ENCODE peak calls at places on chromosomes 7 and 10, in four cellular contexts. Y is stimulated activated effector memory CD8-positive, alpha-beta T cell treated with anti-CD3 and anti-CD28 coated beads, Interleukin-12 subunit alpha, Interleukin-12 subunit beta, amount 100 ng/mL, for 72 hours; H is dorsolateral prefrontal cortex; O is right atrium auricular region. D is an unnamed sample.

GRCh38 chr10:102831322-102832071 is 5.7 kb downstream of the CYP17A1 start:
- DNase-seq in Y (no peak), H (no peak), O (no peak), D (no peak)

GRCh38 chr10:85491652-85492051 is 874.9 kb downstream of the GRID1 start:
- DNase-seq in Y (no peak), H (no peak), O (no peak), D (no peak)

GRCh38 chr7:151837285-151838042 is 39.5 kb downstream of the PRKAG2 start:
- DNase-seq in Y (no peak), H (no peak), O (no peak), D (no peak)

GRCh38 chr10:31358688-31359330 is 39.8 kb downstream of the ZEB1 start:
- DNase-seq in Y (no peak), H (no peak), O (no peak), D (no peak)

GRCh38 chr10:92688927-92689662 is 660 bp upstream of the HHEX start:
- DNase-seq in Y (peak; percentile 68), H (no peak), O (no peak), D (no peak)

GRCh38 chr10:100186813-100187212 is 984 bp upstream of the ERLIN1 start:
- DNase-seq in Y (peak; percentile 54), H (no peak), O (no peak), D (no peak)

GRCh38 chr7:46755120-46756034 is 826.5 kb downstream of the TNS3 start:
- DNase-seq in Y (no peak), H (no peak), O (no peak), D (no peak)

GRCh38 chr10:23813687-23814086 is 374.8 kb downstream of the OTUD1 start:
- DNase-seq in Y (no peak), H (no peak), O (no peak), D (no peak)

GRCh38 chr7:129843365-129843898 is 109.3 kb downstream of the UBE2H start:
- DNase-seq in Y (no peak), H (no peak), O (no peak), D (no peak)

GRCh38 chr10:23106508-23106907 is 11.1 kb downstream of the MSRB2 start:
- DNase-seq in Y (no peak), H (no peak), O (no peak), D (no peak)

GRCh38 chr7:28488061-28488791 is 75.9 kb downstream of the CREB5 start:
- DNase-seq in Y (no peak), H (no peak), O (no peak), D (no peak)

GRCh38 chr10:71766717-71767419 is 6.5 kb downstream of the VSIR start:
- DNase-seq in Y (no peak), H (no peak), O (peak; percentile 94), D (no peak)

GRCh38 chr7:117375380-117375779 is 51.9 kb downstream of the ASZ1 start:
- DNase-seq in Y (no peak), H (no peak), O (no peak), D (no peak)

GRCh38 chr7:16794990-16795389 is 9.8 kb downstream of the AGR2 start:
- DNase-seq in Y (no peak), H (no peak), O (no peak), D (no peak)

GRCh38 chr7:156747718-156748117 is 107.1 kb downstream of the RNF32 start:
- DNase-seq in Y (no peak), H (no peak), O (no peak), D (no peak)

GRCh38 chr10:118220346-118220745 is 121.8 kb downstream of the FAM204A start:
- DNase-seq in Y (no peak), H (no peak), O (no peak), D (no peak)

GRCh38 chr10:29646238-29646902 is 11.6 kb upstream of the SVIL start:
- DNase-seq in Y (no peak), H (no peak), O (no peak), D (no peak)

GRCh38 chr10:63210611-63211196 is 77.6 kb downstream of the NRBF2 start:
- DNase-seq in Y (peak; percentile 70), H (no peak), O (no peak), D (no peak)

GRCh38 chr10:5555881-5556280 is 31.1 kb downstream of the CALML3 start:
- DNase-seq in Y (no peak), H (no peak), O (no peak), D (no peak)

GRCh38 chr10:36251068-36251467 is 609.0 kb upstream of the FZD8 start:
- DNase-seq in Y (no peak), H (no peak), O (no peak), D (no peak)

GRCh38 chr10:18100664-18101063 is 39.6 kb upstream of the CACNB2 start:
- DNase-seq in Y (no peak), H (no peak), O (no peak), D (no peak)

GRCh38 chr10:101967713-101968112 is 88.3 kb downstream of the ARMH3 start:
- DNase-seq in Y (no peak), H (no peak), O (no peak), D (no peak)

GRCh38 chr10:121572857-121573540 is 25.2 kb downstream of the FGFR2 start:
- DNase-seq in Y (no peak), H (no peak), O (no peak), D (no peak)

GRCh38 chr7:40826419-40827216 is 691.8 kb downstream of the SUGCT start:
- DNase-seq in Y (no peak), H (no peak), O (no peak), D (no peak)

GRCh38 chr7:135463905-135464304 is 46.0 kb downstream of the CNOT4 start:
- DNase-seq in Y (no peak), H (no peak), O (no peak), D (no peak)

GRCh38 chr7:6161463-6162330 is 110.7 kb downstream of the CYTH3 start:
- DNase-seq in Y (no peak), H (no peak), O (no peak), D (no peak)

GRCh38 chr10:92699518-92700272 is 9.9 kb downstream of the HHEX start:
- DNase-seq in Y (peak; percentile 57), H (no peak), O (no peak), D (no peak)

GRCh38 chr10:131093795-131094366 is 217.6 kb downstream of the TCERG1L start:
- DNase-seq in Y (no peak), H (no peak), O (no peak), D (no peak)

GRCh38 chr10:78868861-78869260 is 199.9 kb upstream of the ZMIZ1 start:
- DNase-seq in Y (no peak), H (no peak), O (no peak), D (no peak)

GRCh38 chr7:35801392-35802101 is 690 bp downstream of the SEPTIN7 start:
- DNase-seq in Y (peak; percentile 88), H (peak; percentile 71), O (peak; percentile 66), D (peak; percentile 78)

GRCh38 chr7:122412886-122413285 is 108.3 kb upstream of the FEZF1 start:
- DNase-seq in Y (no peak), H (no peak), O (peak; percentile 64), D (no peak)

GRCh38 chr7:115217373-115217772 is 295.5 kb downstream of the MDFIC start:
- DNase-seq in Y (no peak), H (no peak), O (no peak), D (no peak)

GRCh38 chr7:57388761-57389160 is 61.2 kb upstream of the ZNF716 start:
- DNase-seq in Y (no peak), H (no peak), O (no peak), D (no peak)

GRCh38 chr10:69101451-69102095 is 13.7 kb downstream of the SRGN start:
- DNase-seq in Y (no peak), H (no peak), O (no peak), D (no peak)

GRCh38 chr7:15068324-15068723 is 165.8 kb upstream of the DGKB start:
- DNase-seq in Y (no peak), H (no peak), O (no peak), D (no peak)

GRCh38 chr7:596819-597182 is 77.2 kb upstream of the PDGFA start:
- DNase-seq in Y (no peak), H (no peak), O (no peak), D (peak; percentile 89)

GRCh38 chr7:98872328-98872924 is 2.6 kb upstream of the TMEM130 start:
- DNase-seq in Y (no peak), H (no peak), O (no peak), D (no peak)

GRCh38 chr10:91681361-91682276 is 48.7 kb upstream of the PPP1R3C start:
- DNase-seq in Y (no peak), H (peak; percentile 69), O (no peak), D (peak; percentile 37)

D was measured in hippocampal formation.